ENCODE peak calls at places on chromosomes 1 and 21, in nine cellular contexts. T, W, U, H, L, Z, K, M and E are unnamed samples.

GRCh38 chr1:33055210-33055991 is 18.7 kb upstream of the AK2 start:
- DNase-seq in T (peak), U (peak), Z (peak), K (peak), H (peak), W (peak), L (peak), M (peak), E (peak)

GRCh38 chr1:12383786-12384185 is 154.0 kb downstream of the VPS13D start:
- DNase-seq in L (no peak), M (no peak), U (no peak), T (no peak), W (no peak), H (no peak), K (no peak), Z (peak), E (no peak)

GRCh38 chr1:202316186-202316585 is 25.6 kb downstream of the UBE2T start:
- DNase-seq in H (no peak), L (no peak), W (no peak), M (no peak), T (no peak), Z (no peak), U (no peak), K (no peak), E (no peak)

GRCh38 chr1:204623365-204623893 is 62.1 kb downstream of the LRRN2 start:
- DNase-seq in U (peak), K (no peak), T (peak), Z (peak), L (no peak), M (no peak), W (no peak), H (peak), E (no peak)

GRCh38 chr1:92210701-92211100 is 7.0 kb upstream of the C1orf146 start:
- DNase-seq in U (no peak), Z (peak), K (no peak), T (no peak), M (no peak), H (no peak), W (no peak), L (no peak), E (no peak)

GRCh38 chr1:56068908-56069307 is 510.5 kb downstream of the PLPP3 start:
- DNase-seq in Z (peak), H (no peak), W (no peak), L (no peak), T (no peak), U (no peak), K (no peak), M (no peak), E (no peak)

GRCh38 chr1:89980605-89981004 is 14.3 kb upstream of the ZNF326 start:
- DNase-seq in H (no peak), Z (no peak), M (no peak), K (no peak), U (no peak), T (no peak), L (no peak), W (no peak), E (no peak)

GRCh38 chr1:109989656-109990653 is 5.4 kb downstream of the AHCYL1 start:
- DNase-seq in K (peak), W (no peak), U (no peak), H (no peak), T (no peak), Z (peak), L (no peak), M (no peak), E (no peak)

GRCh38 chr1:115463347-115463746 is 125.3 kb upstream of the NGF start:
- DNase-seq in H (no peak), U (no peak), T (no peak), Z (no peak), K (peak), W (peak), M (no peak), L (no peak), E (no peak)

GRCh38 chr21:38861006-38861405 is 55.3 kb downstream of the ETS2 start:
- DNase-seq in H (no peak), L (no peak), U (no peak), M (peak), T (no peak), Z (no peak), K (no peak), W (no peak), E (no peak)

GRCh38 chr1:244164563-244164890 is 113.4 kb downstream of the ZBTB18 start:
- DNase-seq in Z (no peak), L (no peak), W (no peak), U (no peak), H (no peak), T (no peak), M (no peak), K (no peak), E (no peak)

GRCh38 chr1:62131093-62131725 is 63.4 kb upstream of the L1TD1 start:
- DNase-seq in W (peak), K (peak), L (no peak), M (no peak), T (no peak), Z (peak), U (peak), H (no peak), E (peak)

GRCh38 chr1:101175474-101175873 is 61.3 kb upstream of the S1PR1 start:
- DNase-seq in H (no peak), U (no peak), W (no peak), K (no peak), Z (no peak), L (no peak), M (no peak), T (no peak), E (no peak)

DNA sequence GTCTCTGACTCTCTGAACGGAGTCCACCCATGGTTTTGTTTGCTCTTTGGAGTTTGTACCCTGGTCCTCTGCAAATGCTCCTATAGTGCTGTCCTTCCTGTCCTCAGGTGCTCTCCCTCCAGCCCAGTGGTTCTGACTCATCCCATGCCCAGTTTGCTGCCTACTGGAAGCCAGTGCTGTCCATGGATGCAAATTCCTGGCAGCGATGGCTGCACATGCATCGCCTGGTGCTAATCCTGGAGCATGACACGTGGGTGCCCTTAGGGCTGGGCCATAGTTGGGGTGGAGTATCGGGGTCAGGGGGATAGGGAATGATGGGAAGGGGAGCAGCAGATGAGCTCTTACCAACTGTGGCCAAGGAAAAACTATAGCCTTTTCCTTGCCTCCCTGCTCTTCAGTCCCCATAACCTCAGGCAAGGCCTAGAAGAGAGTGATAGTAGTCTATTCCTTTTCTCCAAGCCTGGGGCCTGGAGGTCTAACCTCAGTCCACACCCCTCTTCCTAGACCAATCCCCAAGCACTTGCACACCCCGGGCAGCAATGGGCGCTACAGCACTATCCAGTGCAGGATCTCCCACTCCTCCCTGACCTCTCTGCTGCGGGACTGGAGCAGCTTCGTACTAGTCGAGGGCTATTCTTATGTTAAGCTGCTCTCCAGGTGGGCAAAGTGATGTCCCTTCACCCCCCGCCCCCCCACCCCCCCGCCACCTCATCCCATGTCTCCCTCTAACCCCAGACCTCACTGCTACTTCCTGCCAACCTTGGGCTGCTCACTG is 31.6 kb downstream of the HYI start:
- DNase-seq in T (no peak), L (no peak), Z (no peak), W (no peak), M (no peak), H (no peak), K (no peak), U (no peak), E (no peak)
- TF ChIP-seq CTCF in T (no peak), L (no peak), Z (no peak), W (no peak), M (no peak), H (no peak), K (no peak), U (no peak), E (no peak)

DNA sequence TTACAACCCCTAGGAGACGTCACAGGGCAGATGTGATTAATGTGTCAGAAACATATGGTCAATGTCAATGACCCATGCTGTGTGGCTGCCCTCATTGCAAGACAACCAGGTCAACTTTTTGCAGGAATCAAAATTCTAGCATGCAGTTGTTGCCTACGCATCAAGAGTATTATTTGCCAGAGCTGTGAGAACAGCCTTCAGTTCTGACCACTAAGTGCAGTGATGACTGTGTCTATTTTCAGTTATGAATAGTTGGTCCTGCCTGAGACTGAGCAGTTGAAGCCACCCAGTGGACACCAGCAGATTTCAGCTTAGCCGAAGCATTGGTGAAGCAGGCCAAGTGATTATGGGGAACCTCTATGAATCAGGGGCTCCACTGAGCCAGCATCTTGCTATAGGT is 47.3 kb downstream of the LYPLAL1 start:
- DNase-seq in M (no peak), L (no peak), W (no peak), K (no peak), H (no peak), U (no peak), T (no peak), Z (no peak), E (peak)
- TF ChIP-seq CTCF in M (peak), L (no peak), W (no peak), K (no peak), H (no peak), U (no peak), T (no peak), Z (peak), E (no peak)

GRCh38 chr1:200892546-200892945 is 2.2 kb upstream of the INAVA start:
- DNase-seq in H (no peak), Z (no peak), M (no peak), L (no peak), K (no peak), W (peak), U (no peak), T (no peak), E (no peak)
- TF ChIP-seq CTCF in H (no peak), Z (no peak), M (no peak), L (no peak), K (no peak), W (no peak), U (no peak), T (no peak), E (no peak)

GRCh38 chr1:27402349-27402754 is 9.9 kb downstream of the GPR3 start:
- DNase-seq in H (no peak), Z (no peak), K (no peak), L (no peak), M (peak), W (no peak), U (no peak), T (peak), E (no peak)
- TF ChIP-seq CTCF in H (peak), Z (peak), K (no peak), L (no peak), M (peak), W (peak), U (peak), T (peak), E (no peak)

DNA sequence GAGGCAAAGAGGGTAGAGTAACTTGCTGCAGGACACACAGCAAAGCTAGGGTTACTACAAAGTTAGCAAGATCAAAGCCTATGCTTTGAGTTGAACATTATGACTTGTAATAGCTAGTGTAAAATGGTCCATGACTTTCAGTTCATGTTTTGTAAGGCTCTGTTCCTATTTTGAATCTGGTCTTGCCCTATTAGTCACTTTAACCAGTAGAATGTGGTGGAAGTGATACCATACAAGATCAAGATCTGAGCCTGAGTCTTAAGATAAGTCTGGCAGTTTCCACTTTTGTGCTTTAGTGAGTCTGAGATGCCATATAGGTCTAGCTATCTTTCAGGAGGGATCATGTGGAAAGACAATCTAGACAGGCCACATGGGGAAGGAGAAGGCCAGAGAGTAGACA is 282.1 kb upstream of the BRINP3 start:
- DNase-seq in T (no peak), W (no peak), M (no peak), K (no peak), H (no peak), Z (no peak), L (no peak), U (no peak), E (peak)
- TF ChIP-seq CTCF in T (no peak), W (no peak), M (no peak), K (no peak), H (no peak), Z (no peak), L (no peak), U (no peak), E (no peak)

DNA sequence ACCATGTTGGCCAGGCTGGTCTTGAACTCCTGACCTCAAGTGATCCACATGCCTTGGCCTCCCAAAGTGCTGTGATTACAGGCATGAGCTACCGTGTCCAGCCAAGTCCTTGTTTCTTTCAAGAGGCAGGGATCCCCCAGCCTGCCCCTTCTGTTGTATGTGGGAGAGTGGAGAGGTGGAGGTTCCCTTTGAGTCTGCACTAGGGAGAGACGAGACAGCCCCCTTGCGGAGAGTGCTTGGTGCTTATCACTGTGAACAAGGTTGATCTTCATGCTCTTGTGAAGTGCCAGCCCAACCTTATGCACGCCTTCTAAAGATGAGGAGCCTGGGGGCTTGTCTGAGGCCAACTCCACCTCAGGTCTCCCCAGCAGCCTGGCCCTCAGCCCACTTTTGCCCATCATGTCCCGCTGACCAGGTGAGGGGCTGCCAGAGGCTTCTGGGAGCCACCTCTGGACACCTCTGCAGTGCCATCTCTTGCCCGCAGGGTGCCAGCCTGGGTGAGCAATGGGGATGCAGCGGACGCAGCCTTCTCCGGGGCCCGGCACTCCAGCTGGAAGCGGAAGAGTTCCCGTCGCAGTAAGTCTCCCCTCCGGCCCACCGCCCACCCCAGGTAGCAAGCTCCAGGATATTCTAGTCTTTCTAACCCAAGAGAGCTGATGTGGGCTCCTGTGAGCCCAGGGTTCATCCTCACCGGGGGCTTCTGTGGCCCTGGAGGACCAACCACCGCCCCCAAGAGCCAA is 62.3 kb downstream of the ARHGEF10L start:
- DNase-seq in H (no peak), K (no peak), T (no peak), M (no peak), W (no peak), L (no peak), U (no peak), Z (no peak), E (no peak)
- TF ChIP-seq CTCF in H (no peak), K (no peak), T (no peak), M (no peak), W (no peak), L (no peak), U (no peak), Z (no peak), E (no peak)

GRCh38 chr1:113893267-113893666 is 5.9 kb upstream of the BCL2L15 start:
- DNase-seq in U (no peak), M (no peak), W (no peak), L (no peak), Z (no peak), H (no peak), K (no peak), T (no peak), E (no peak)
- TF ChIP-seq CTCF in U (no peak), M (no peak), W (no peak), L (no peak), Z (no peak), H (no peak), K (no peak), T (no peak), E (no peak)